ENCODE peak calls at places on chromosomes 3 and 15, in four cellular contexts. I, Q, Y and T are unnamed samples.
A peak's percentile ranks its signal among the peaks of the same experiment; 100 is the strongest.

GRCh38 chr3:87167634-87168456 is 59.3 kb upstream of the CHMP2B start:
- DNase-seq in Y (peak; percentile 7), Q (no peak), I (peak; percentile 31), T (peak; percentile 2)

GRCh38 chr3:139655880-139656279 is 21.9 kb downstream of the NMNAT3 start:
- DNase-seq in I (peak; percentile 6), Q (no peak), Y (no peak), T (no peak)

GRCh38 chr3:88033806-88034205 is 25.0 kb downstream of the CGGBP1 start:
- DNase-seq in Y (no peak), Q (no peak), I (no peak), T (no peak)

GRCh38 chr15:29570121-29570930 is 251.9 kb downstream of the TJP1 start:
- DNase-seq in Q (peak; percentile 58), Y (no peak), I (no peak), T (peak; percentile 20)

GRCh38 chr3:134378384-134378783 is 4.1 kb upstream of the AMOTL2 start:
- DNase-seq in I (peak; percentile 50), Y (peak; percentile 60), Q (peak; percentile 76), T (no peak)

GRCh38 chr3:103127737-103128136 is 692.9 kb downstream of the ZPLD1 start:
- DNase-seq in I (no peak), Y (no peak), Q (no peak), T (no peak)

GRCh38 chr3:168061332-168061996 is 34.3 kb downstream of the GOLIM4 start:
- DNase-seq in Y (no peak), Q (no peak), I (peak; percentile 13), T (no peak)

GRCh38 chr3:100136921-100137320 is 22.6 kb upstream of the FILIP1L start:
- DNase-seq in Q (no peak), Y (no peak), I (no peak), T (no peak)

GRCh38 chr15:42890161-42890913 is 30.2 kb downstream of the TTBK2 start:
- DNase-seq in I (peak; percentile 16), Q (no peak), Y (no peak), T (no peak)
- TF ChIP-seq JUN in I (no peak), Q (no peak), Y (no peak), T (no peak)

GRCh38 chr15:60076055-60076454 is 71.9 kb downstream of the FOXB1 start:
- DNase-seq in Y (no peak), I (no peak), Q (no peak), T (no peak)

GRCh38 chr15:60077581-60078359 is 73.7 kb downstream of the FOXB1 start:
- DNase-seq in I (no peak), Q (no peak), Y (no peak), T (no peak)

GRCh38 chr15:60079210-60079609 is 75.1 kb downstream of the FOXB1 start:
- DNase-seq in Y (no peak), I (no peak), Q (no peak), T (peak; percentile 24)

GRCh38 chr15:60074181-60074885 is 70.2 kb downstream of the FOXB1 start:
- DNase-seq in Q (no peak), Y (no peak), I (no peak), T (no peak)

GRCh38 chr15:60076582-60077263 is 72.6 kb downstream of the FOXB1 start:
- DNase-seq in Y (no peak), I (no peak), Q (no peak), T (no peak)
- TF ChIP-seq NR3C1 in Y (no peak), I (no peak), Q (no peak), T (no peak)

GRCh38 chr3:114624047-114624445 is 330.2 kb downstream of the TIGIT start:
- DNase-seq in Q (no peak), Y (no peak), I (peak; percentile 9), T (no peak)
- TF ChIP-seq JUN in Q (no peak), Y (no peak), I (no peak), T (no peak)

GRCh38 chr15:66484539-66485112 is 12.9 kb downstream of the SNAPC5 start:
- DNase-seq in Q (no peak), I (no peak), Y (no peak), T (no peak)

GRCh38 chr15:66482539-66482938 is 15.0 kb downstream of the SNAPC5 start:
- DNase-seq in Y (no peak), Q (no peak), I (no peak), T (no peak)

GRCh38 chr15:66480267-66480666 is 17.3 kb downstream of the SNAPC5 start:
- DNase-seq in Q (no peak), Y (no peak), I (no peak), T (no peak)

GRCh38 chr15:66481107-66481856 is 16.3 kb downstream of the SNAPC5 start:
- DNase-seq in Y (peak; percentile 82), I (no peak), Q (no peak), T (no peak)

DNA sequence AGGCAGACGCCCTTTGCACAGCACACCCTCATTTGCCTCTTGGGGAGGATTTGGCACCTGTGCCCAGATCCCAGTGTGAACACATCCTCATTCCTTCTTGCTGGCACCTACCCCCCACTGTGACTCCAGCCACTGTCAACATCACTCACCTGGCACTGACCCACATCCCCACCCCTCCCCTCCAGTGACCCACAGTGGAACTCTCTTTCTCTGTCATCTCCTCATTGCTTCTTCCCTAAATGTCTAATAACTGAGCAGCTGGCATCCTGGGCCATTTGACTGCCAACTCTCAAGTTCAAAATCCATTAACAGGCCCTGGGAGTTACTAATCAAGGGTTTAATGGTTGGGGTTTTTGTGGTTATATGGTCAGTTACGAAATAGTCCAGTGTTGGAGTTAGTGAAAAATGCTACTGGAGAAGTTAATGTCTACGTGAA is 14.4 kb downstream of the SNAPC5 start:
- DNase-seq in Y (no peak), Q (no peak), I (no peak), T (no peak)
- TF ChIP-seq NR3C1 in Y (no peak), Q (no peak), I (no peak), T (no peak)

GRCh38 chr3:43871627-43872245 is 181.0 kb downstream of the ABHD5 start:
- DNase-seq in I (no peak), Q (no peak), Y (no peak), T (peak; percentile 22)

GRCh38 chr3:43872901-43873300 is 182.2 kb downstream of the ABHD5 start:
- DNase-seq in Q (no peak), Y (peak; percentile 33), I (no peak), T (peak; percentile 45)

GRCh38 chr3:43872301-43872700 is 181.6 kb downstream of the ABHD5 start:
- DNase-seq in I (no peak), Q (no peak), Y (no peak), T (peak; percentile 48)

GRCh38 chr3:43874290-43874689 is 183.6 kb downstream of the ABHD5 start:
- DNase-seq in Y (no peak), Q (no peak), I (no peak), T (no peak)

GRCh38 chr3:43873723-43874122 is 183.0 kb downstream of the ABHD5 start:
- DNase-seq in Q (no peak), I (no peak), Y (no peak), T (peak; percentile 17)
- TF ChIP-seq JUN in Q (no peak), I (no peak), Y (no peak), T (no peak)

GRCh38 chr3:24340161-24340560 is 154.5 kb downstream of the THRB start:
- DNase-seq in I (no peak), Y (no peak), Q (no peak), T (no peak)
- TF ChIP-seq NR3C1 in I (no peak), Y (no peak), Q (no peak), T (no peak)

GRCh38 chr3:22113453-22113852 is 362.4 kb upstream of the ZNF385D start:
- DNase-seq in Y (no peak), I (no peak), Q (no peak), T (no peak)
- TF ChIP-seq JUN in Y (no peak), I (no peak), Q (no peak), T (no peak)

GRCh38 chr3:48739955-48740823 is 23.2 kb upstream of the IP6K2 start:
- DNase-seq in Q (peak; percentile 90), I (peak; percentile 86), Y (peak; percentile 81), T (peak; percentile 82)
- TF ChIP-seq NR3C1 in Q (no peak), I (no peak), Y (no peak), T (no peak)

GRCh38 chr3:170866499-170866898 is 3.5 kb downstream of the RPL22L1 start:
- DNase-seq in Y (no peak), Q (no peak), I (no peak), T (no peak)

GRCh38 chr3:170869240-170869592 is 779 bp downstream of the RPL22L1 start:
- DNase-seq in Y (no peak), I (no peak), Q (no peak), T (no peak)

GRCh38 chr3:170867143-170867542 is 2.9 kb downstream of the RPL22L1 start:
- DNase-seq in Q (no peak), Y (no peak), I (no peak), T (no peak)

GRCh38 chr3:170868577-170869239 is 1.3 kb downstream of the RPL22L1 start:
- DNase-seq in I (no peak), Y (no peak), Q (no peak), T (no peak)

GRCh38 chr3:170867552-170867951 is 2.4 kb downstream of the RPL22L1 start:
- DNase-seq in Q (no peak), I (no peak), Y (no peak), T (no peak)
- TF ChIP-seq JUN in Q (no peak), I (no peak), Y (no peak), T (no peak)

DNA sequence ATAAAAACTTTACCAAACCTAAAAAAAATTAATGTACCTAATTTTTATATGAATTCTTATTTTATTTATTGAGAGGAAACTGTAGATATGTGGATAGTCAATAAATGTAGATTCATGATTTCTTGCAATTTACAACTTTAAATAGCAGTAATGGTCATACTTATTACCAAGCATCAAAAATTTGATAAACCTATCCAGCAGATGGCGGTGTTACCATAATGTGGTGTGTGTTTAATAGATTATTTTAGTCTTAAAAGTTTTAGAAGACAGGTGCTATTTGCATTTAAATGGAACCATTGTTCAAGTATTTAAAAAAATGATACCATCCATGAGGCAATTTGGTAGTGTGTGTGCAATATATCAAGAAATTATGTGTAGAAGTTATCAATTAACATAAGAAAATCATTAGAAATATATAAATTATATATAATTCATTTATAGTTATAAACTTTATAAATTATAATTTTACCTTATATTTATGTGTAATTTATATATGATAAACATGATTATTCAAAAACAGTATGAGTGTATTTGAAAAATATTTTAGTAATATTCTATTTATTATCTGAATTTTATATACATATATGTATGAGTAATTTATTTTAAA is 176.0 kb upstream of the BCHE start:
- DNase-seq in I (peak; percentile 39), Q (no peak), Y (peak; percentile 8), T (peak; percentile 3)
- TF ChIP-seq NR3C1 in I (no peak), Q (no peak), Y (no peak), T (no peak)